ENCODE peak calls at places on chromosomes 2 and 18, in four cellular contexts. R is adipocyte, T is bronchial epithelial cell, D is H9. O is an unnamed sample.

GRCh38 chr2:9895669-9896068 is 52.4 kb downstream of the TAF1B start:
- DNase-seq in R (no peak), T (peak; percentile 98), D (no peak), O (no peak)

GRCh38 chr2:162090109-162090508 is 16.1 kb upstream of the DPP4 start:
- DNase-seq in R (peak; percentile 11), T (peak; percentile 84), D (no peak), O (no peak)

GRCh38 chr2:189360861-189361260 is 80.4 kb upstream of the WDR75 start:
- DNase-seq in R (no peak), T (no peak), D (no peak), O (no peak)

GRCh38 chr18:27750014-27750413 is 426.9 kb downstream of the CDH2 start:
- DNase-seq in R (peak; percentile 90), T (peak; percentile 72), D (peak; percentile 80), O (peak; percentile 93)

GRCh38 chr2:9311488-9311887 is 104.9 kb downstream of the ASAP2 start:
- DNase-seq in R (peak; percentile 90), T (peak; percentile 72), D (no peak), O (peak; percentile 86)

GRCh38 chr18:62644773-62645172 is 70.6 kb upstream of the PHLPP1 start:
- DNase-seq in R (no peak), T (no peak), D (no peak), O (no peak)

GRCh38 chr2:12376025-12376424 is 340.7 kb upstream of the TRIB2 start:
- DNase-seq in R (no peak), T (no peak), D (no peak), O (no peak)

GRCh38 chr2:127121776-127122176 is 14.8 kb upstream of the BIN1 start:
- DNase-seq in R (peak; percentile 58), T (no peak), D (no peak), O (no peak)

GRCh38 chr2:130806370-130806769 is 30.3 kb upstream of the ARHGEF4 start:
- DNase-seq in R (no peak), T (no peak), D (no peak), O (no peak)

GRCh38 chr2:22281033-22281432 is 1103.9 kb upstream of the KLHL29 start:
- DNase-seq in R (peak; percentile 1), T (peak; percentile 38), D (no peak), O (peak; percentile 91)

GRCh38 chr2:122028371-122029102 is 273.1 kb downstream of the TSN start:
- DNase-seq in R (peak; percentile 71), T (peak; percentile 61), D (no peak), O (peak; percentile 70)

GRCh38 chr2:19623488-19623887 is 265.1 kb upstream of the OSR1 start:
- DNase-seq in R (peak; percentile 41), T (peak; percentile 82), D (no peak), O (peak; percentile 64)

GRCh38 chr2:10774394-10774793 is 38.2 kb downstream of the PDIA6 start:
- DNase-seq in R (peak; percentile 23), T (no peak), D (no peak), O (no peak)

GRCh38 chr2:106115250-106115649 is 78.9 kb downstream of the UXS1 start:
- DNase-seq in R (peak; percentile 40), T (peak; percentile 50), D (no peak), O (peak; percentile 80)

GRCh38 chr2:42486145-42486906 is 7.5 kb downstream of the KCNG3 start:
- DNase-seq in R (no peak), T (no peak), D (no peak), O (no peak)

GRCh38 chr2:127361929-127362328 is 25.8 kb downstream of the MAP3K2 start:
- DNase-seq in R (peak; percentile 67), T (no peak), D (no peak), O (no peak)

GRCh38 chr2:184860744-184861143 is 262.4 kb downstream of the ZNF804A start:
- DNase-seq in R (no peak), T (no peak), D (no peak), O (no peak)

GRCh38 chr2:20562540-20563225 is 88.2 kb downstream of the HS1BP3 start:
- DNase-seq in R (no peak), T (no peak), D (peak; percentile 64), O (no peak)

GRCh38 chr2:28615691-28616090 is 119.8 kb downstream of the PLB1 start:
- DNase-seq in R (no peak), T (peak; percentile 64), D (no peak), O (no peak)

GRCh38 chr2:217715484-217715883 is 287.3 kb downstream of the TNS1 start:
- DNase-seq in R (no peak), T (no peak), D (no peak), O (no peak)

GRCh38 chr2:160063266-160063665 is 851 bp upstream of the PLA2R1 start:
- DNase-seq in R (peak; percentile 6), T (no peak), D (peak; percentile 30), O (no peak)

GRCh38 chr18:75507636-75508035 is 80.1 kb upstream of the SMIM21 start:
- DNase-seq in R (peak; percentile 15), T (peak; percentile 79), D (no peak), O (peak; percentile 21)

GRCh38 chr2:190585000-190585678 is 50.6 kb upstream of the NEMP2 start:
- DNase-seq in R (peak; percentile 74), T (no peak), D (no peak), O (no peak)

GRCh38 chr2:60552096-60552850 is 1.2 kb downstream of the BCL11A start:
- DNase-seq in R (peak; percentile 64), T (no peak), D (peak; percentile 36), O (no peak)

GRCh38 chr2:241795021-241795999 is 13.7 kb upstream of the NEU4 start:
- DNase-seq in R (no peak), T (no peak), D (no peak), O (no peak)

GRCh38 chr2:60633615-60634014 is 80.2 kb upstream of the BCL11A start:
- DNase-seq in R (no peak), T (peak; percentile 4), D (no peak), O (no peak)

GRCh38 chr2:37344453-37345361 is at the start of gene QPCT:
- DNase-seq in R (peak; percentile 66), T (peak; percentile 20), D (no peak), O (peak; percentile 59)

GRCh38 chr2:28338754-28339325 is 53.8 kb upstream of the FOSL2 start:
- DNase-seq in R (peak; percentile 44), T (peak; percentile 60), D (no peak), O (no peak)

GRCh38 chr18:78624646-78625279 is 354.9 kb upstream of the SALL3 start:
- DNase-seq in R (no peak), T (no peak), D (no peak), O (no peak)

GRCh38 chr2:54535599-54536195 is 79.6 kb downstream of the SPTBN1 start:
- DNase-seq in R (no peak), T (no peak), D (no peak), O (no peak)

GRCh38 chr2:240463866-240464481 is 28.5 kb downstream of the GPC1 start:
- DNase-seq in R (no peak), T (no peak), D (no peak), O (no peak)

GRCh38 chr2:122019729-122020128 is 264.3 kb downstream of the TSN start:
- DNase-seq in R (no peak), T (no peak), D (no peak), O (no peak)

GRCh38 chr2:236661064-236661761 is 91.6 kb downstream of the ACKR3 start:
- DNase-seq in R (peak; percentile 13), T (peak; percentile 87), D (peak; percentile 48), O (peak; percentile 43)

GRCh38 chr2:75142081-75142480 is 57.2 kb downstream of the TACR1 start:
- DNase-seq in R (peak; percentile 55), T (no peak), D (no peak), O (no peak)

GRCh38 chr2:60707750-60708371 is 48.2 kb upstream of the PAPOLG start:
- DNase-seq in R (peak; percentile 85), T (peak; percentile 34), D (peak; percentile 43), O (no peak)

GRCh38 chr2:134721596-134721995 is 2.8 kb upstream of the TMEM163 start:
- DNase-seq in R (no peak), T (no peak), D (no peak), O (no peak)
- H3K27me3 ChIP-seq in R (peaks cover 60% of the 10 kb centered on the region), T (peaks cover 27% of the 10 kb centered on the region), D (peaks cover 29% of the 10 kb centered on the region), O (peaks cover 55% of the 10 kb centered on the region)

GRCh38 chr2:203535078-203535783 is at the start of gene RAPH1:
- DNase-seq in R (peak; percentile 93), T (peak; percentile 94), D (peak; percentile 88), O (peak; percentile 87)

GRCh38 chr2:203534486-203535077 is 519 bp downstream of the RAPH1 start:
- DNase-seq in R (no peak), T (peak; percentile 21), D (no peak), O (peak; percentile 13)

GRCh38 chr2:203532957-203533695 is 2.0 kb downstream of the RAPH1 start:
- DNase-seq in R (peak; percentile 71), T (peak; percentile 23), D (no peak), O (peak; percentile 48)

GRCh38 chr2:203533696-203534471 is 1.2 kb downstream of the RAPH1 start:
- DNase-seq in R (peak; percentile 76), T (peak; percentile 66), D (no peak), O (peak; percentile 27)

GRCh38 chr2:203535784-203536590 is 886 bp upstream of the RAPH1 start:
- DNase-seq in R (peak; percentile 68), T (no peak), D (no peak), O (no peak)
- H3K27me3 ChIP-seq in R (no peaks in the 10 kb centered on the region), T (no peaks in the 10 kb centered on the region), D (no peaks in the 10 kb centered on the region), O (no peaks in the 10 kb centered on the region)

GRCh38 chr2:199460101-199460671 is 2.4 kb upstream of the SATB2 start:
- DNase-seq in R (peak; percentile 77), T (peak; percentile 20), D (no peak), O (no peak)
- H3K27me3 ChIP-seq in R (peaks cover 11% of the 10 kb centered on the region), T (peaks cover 58% of the 10 kb centered on the region), D (peaks cover 27% of the 10 kb centered on the region), O (peaks cover 39% of the 10 kb centered on the region)

GRCh38 chr18:2909431-2910140 is 62.8 kb downstream of the EMILIN2 start:
- DNase-seq in R (no peak), T (no peak), D (no peak), O (no peak)

GRCh38 chr18:2908166-2908945 is 61.5 kb downstream of the EMILIN2 start:
- DNase-seq in R (no peak), T (no peak), D (no peak), O (no peak)

GRCh38 chr18:2907459-2908145 is 60.8 kb downstream of the EMILIN2 start:
- DNase-seq in R (no peak), T (no peak), D (no peak), O (no peak)

GRCh38 chr18:2910261-2910660 is 63.5 kb downstream of the EMILIN2 start:
- DNase-seq in R (no peak), T (no peak), D (no peak), O (no peak)

GRCh38 chr18:2908946-2909335 is 62.1 kb downstream of the EMILIN2 start:
- DNase-seq in R (no peak), T (no peak), D (no peak), O (no peak)
- H3K27me3 ChIP-seq in R (no peaks in the 10 kb centered on the region), T (peaks cover 12% of the 10 kb centered on the region), D (no peaks in the 10 kb centered on the region), O (no peaks in the 10 kb centered on the region)

GRCh38 chr2:15695582-15696330 is 104.1 kb downstream of the DDX1 start:
- DNase-seq in R (no peak), T (no peak), D (no peak), O (no peak)
- H3K27me3 ChIP-seq in R (peaks cover 3% of the 10 kb centered on the region), T (no peaks in the 10 kb centered on the region), D (no peaks in the 10 kb centered on the region), O (no peaks in the 10 kb centered on the region)